ENCODE peak calls at places on chromosomes 7 and 10, in six cellular contexts. V, Q, I, R, N and T are unnamed samples.

GRCh38 chr7:98266840-98267239 is 14.6 kb upstream of the BRI3 start:
- DNase-seq in V (no peak), Q (no peak), N (no peak), R (no peak), I (peak; percentile 43), T (no peak)

GRCh38 chr10:70162892-70163201 is 7.5 kb downstream of the SAR1A start:
- DNase-seq in Q (no peak), V (no peak), I (peak; percentile 59), N (no peak), R (peak; percentile 43), T (no peak)

GRCh38 chr7:151081170-151082101 is 827 bp upstream of the FASTK start:
- DNase-seq in V (no peak), R (no peak), Q (no peak), I (peak; percentile 66), N (peak; percentile 54), T (no peak)

GRCh38 chr7:40701836-40702551 is 567.2 kb downstream of the SUGCT start:
- DNase-seq in N (no peak), Q (no peak), R (no peak), V (no peak), I (peak; percentile 31), T (no peak)

GRCh38 chr7:74627699-74628411 is 29.7 kb upstream of the GTF2I start:
- DNase-seq in R (no peak), I (peak; percentile 74), V (no peak), N (no peak), Q (peak; percentile 93), T (no peak)

GRCh38 chr7:27113991-27114866 is 11.7 kb upstream of the HOXA2 start:
- DNase-seq in I (no peak), Q (no peak), V (peak; percentile 73), N (peak; percentile 26), R (no peak), T (peak; percentile 75)

GRCh38 chr7:83178796-83179195 is 16.1 kb upstream of the PCLO start:
- DNase-seq in R (no peak), V (no peak), Q (no peak), I (no peak), N (no peak), T (no peak)

GRCh38 chr7:99379043-99379577 is 4.6 kb downstream of the ARPC1B start:
- DNase-seq in N (no peak), R (peak; percentile 68), I (peak; percentile 97), V (no peak), Q (no peak), T (peak; percentile 97)

GRCh38 chr10:132532784-132533560 is 4.6 kb upstream of the INPP5A start:
- DNase-seq in I (no peak), R (no peak), Q (no peak), V (no peak), N (no peak), T (no peak)

GRCh38 chr7:50866343-50867047 is 83.8 kb upstream of the GRB10 start:
- DNase-seq in Q (no peak), R (no peak), N (no peak), V (no peak), I (no peak), T (no peak)

DNA sequence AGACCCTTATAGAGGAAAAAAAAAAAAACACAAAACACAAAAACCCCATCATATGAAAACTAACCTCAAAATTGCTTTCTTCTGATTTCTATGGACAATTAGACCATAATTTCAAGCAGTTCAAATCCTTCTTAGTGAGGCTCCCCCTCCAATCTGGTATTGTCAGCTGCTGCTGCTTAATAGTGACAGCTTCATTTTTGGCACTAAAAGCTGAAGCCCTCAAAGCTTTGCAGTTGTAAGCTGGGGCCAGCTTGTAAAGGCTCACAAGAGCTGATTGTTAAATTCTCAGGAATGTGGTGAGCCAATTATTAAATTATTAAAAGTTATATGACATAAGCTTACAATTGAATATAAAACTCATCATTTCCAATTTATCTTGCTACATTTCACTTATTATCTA is 21.9 kb downstream of the ATXN7L1 start:
- DNase-seq in R (no peak), N (no peak), I (no peak), V (no peak), Q (no peak), T (no peak)
- TF ChIP-seq MYC in R (no peak), N (no peak), I (no peak), V (no peak), Q (no peak), T (no peak)

DNA sequence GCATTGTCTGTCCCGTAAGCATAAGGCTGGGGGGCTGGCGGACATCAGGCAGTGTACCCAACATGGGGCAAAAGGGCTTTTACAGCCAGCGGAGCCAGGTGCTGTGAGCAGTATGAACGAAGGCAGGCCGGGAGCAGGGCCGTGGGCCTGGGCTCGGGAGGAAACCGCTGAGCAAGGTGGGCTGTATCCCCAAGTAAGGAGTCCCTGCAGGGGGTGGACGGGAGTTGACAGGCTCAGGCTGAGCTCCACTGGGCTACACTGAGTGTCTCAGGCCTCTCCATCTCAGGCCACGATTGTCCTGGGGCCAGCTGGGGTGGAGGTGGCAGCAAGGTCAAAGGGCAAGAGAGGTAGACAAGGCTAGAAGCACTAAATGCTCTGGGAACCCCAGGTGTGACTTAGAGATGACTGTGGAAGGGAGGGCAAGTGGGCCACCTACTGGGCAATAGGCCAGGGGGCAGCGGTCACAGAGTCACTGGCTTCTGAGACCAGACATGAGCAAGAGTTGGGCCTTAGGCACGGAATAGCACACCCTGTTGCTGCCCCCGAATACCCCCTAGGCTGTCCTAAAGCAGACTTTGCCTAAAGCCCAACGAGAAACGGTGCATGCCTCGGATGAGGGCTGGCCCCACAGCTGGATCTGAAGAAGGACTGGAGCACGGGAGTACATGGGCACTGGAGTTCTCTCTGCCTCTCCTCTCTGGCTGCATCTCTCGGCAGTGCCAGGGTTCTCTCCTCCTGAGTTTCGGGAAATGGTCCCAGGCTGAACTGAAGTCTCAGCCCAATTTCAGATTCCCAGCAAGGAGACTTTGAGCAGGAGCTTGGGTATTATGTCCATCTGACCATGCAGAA is 10.8 kb upstream of the RAMP3 start:
- DNase-seq in I (peak; percentile 37), R (no peak), N (peak; percentile 47), V (no peak), Q (no peak), T (no peak)
- TF ChIP-seq MAX in I (no peak), R (no peak), N (no peak), V (no peak), Q (no peak), T (no peak)

DNA sequence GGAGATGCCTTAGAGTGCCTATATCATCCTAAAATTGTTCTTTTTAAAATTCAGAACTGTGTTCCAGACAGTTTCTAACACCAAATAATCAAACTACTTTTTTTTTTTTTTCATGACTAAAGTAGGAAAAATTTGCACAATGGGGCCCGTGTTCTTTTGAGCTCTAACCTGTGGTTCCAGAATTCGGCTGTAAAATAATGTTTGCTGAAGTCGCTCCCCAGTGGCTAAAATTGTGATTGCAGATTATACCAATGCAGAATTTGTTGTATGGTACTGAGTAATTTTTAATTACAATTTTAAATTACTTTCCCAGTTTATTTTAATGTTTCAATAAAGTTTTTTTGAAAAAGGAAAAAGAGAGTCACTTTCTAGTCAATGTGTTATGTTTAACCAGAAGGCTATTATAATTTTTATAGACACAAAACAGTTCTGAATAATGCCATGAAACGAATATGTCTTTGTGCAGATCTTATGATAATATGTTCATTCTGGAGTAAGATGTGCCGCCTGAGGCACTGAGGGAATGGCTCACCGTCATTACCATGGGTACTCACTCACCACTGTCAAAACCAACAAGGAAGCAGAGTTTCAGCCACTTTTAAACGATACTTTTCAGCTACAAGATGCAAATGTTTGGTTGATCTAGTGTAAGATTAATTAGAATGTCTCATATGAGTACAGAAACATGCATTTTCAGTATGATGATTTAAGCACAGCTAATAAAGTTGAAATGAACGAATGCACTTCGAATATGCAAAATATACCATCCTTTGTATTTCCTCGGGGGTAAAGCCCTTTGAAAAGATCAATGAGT is 173.6 kb downstream of the PRKCQ start:
- DNase-seq in I (peak; percentile 39), Q (peak; percentile 8), V (peak; percentile 64), R (no peak), N (peak; percentile 43), T (peak; percentile 15)
- TF ChIP-seq MYC in I (no peak), Q (no peak), V (no peak), R (no peak), N (no peak), T (no peak)

DNA sequence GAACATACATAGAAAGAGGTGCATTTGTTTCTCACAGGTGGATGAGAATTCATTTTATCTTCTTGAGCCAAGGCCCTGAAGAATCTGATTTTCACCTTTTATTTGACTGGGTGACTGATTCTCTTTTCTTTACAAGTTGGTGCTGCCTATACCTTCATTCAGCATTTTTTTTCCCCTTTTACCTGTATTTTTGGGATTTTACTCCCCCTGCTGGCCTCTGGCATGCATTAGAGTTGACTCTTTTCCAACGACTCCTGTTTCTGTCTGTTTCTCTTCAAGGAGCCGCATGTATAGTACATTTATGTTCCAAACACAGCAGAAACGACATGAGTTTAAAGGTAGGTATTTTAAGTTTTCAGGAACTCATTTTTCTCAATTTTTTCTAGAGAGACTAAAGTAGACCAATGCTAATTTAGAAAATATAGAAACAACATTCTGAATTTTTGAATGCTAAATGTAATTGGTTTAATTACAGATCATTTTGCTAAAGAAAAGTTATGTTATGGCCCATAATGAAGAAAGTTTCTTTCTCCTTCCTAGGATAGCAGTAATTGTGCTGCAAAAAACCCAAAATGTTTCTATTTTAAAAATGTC is 149.8 kb upstream of the HDAC9 start:
- DNase-seq in N (peak; percentile 25), V (peak; percentile 5), I (peak; percentile 78), R (no peak), Q (peak; percentile 35), T (peak; percentile 72)
- TF ChIP-seq MAX in N (no peak), V (no peak), I (peak; percentile 15), R (no peak), Q (no peak), T (no peak)

DNA sequence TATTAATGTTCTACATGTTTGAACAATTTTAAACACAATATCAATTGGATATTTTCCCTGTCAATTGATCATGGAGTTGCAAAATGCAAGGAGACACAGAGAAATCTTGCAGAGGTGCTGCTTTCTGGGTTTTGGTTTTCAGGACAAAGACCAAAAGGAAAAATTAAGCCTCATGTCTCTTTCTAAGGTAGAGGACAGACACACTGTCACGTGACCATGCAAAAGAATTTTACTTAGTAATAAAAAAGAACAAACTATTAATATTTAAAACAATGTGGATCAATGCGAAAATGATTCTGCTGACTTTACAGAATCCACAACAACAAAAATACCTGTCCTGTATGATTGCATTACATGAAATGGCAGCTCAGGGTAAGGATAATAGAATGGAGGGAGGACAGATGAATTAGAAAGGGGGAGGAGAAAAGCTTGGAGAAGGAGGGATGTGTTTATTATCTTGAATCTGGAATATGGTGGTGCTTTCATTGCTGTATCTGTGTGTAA is 493.7 kb upstream of the NUPR2 start:
- DNase-seq in R (no peak), I (no peak), N (no peak), V (no peak), Q (no peak), T (no peak)
- TF ChIP-seq MYC in R (no peak), I (no peak), N (no peak), V (no peak), Q (no peak), T (no peak)

GRCh38 chr10:110153396-110153795 is 54.0 kb upstream of the MXI1 start:
- DNase-seq in N (no peak), V (no peak), Q (no peak), I (no peak), R (no peak), T (no peak)
- TF ChIP-seq MAX in N (no peak), V (no peak), Q (no peak), I (no peak), R (no peak), T (no peak)